ENCODE peak calls at places on chromosome 3, in nine cellular contexts. One of them, this sample, is unnamed.

GRCh38 chr3:15659254-15659975 is 57.9 kb downstream of the BTD start:
- DNase-seq in GOT3: no peak
- DNase-seq in activated CD4-positive, alpha-beta T cell treated with anti-CD3 and anti-CD28 coated beads, Interleukin-2, amount 50 U/mL, for 1 hour: no peak
- DNase-seq in NCI-H1105 treated with DMSO at 0.1 percent for 48 hours: peak
- DNase-seq in Right ventricle myocardium superior: no peak
- DNase-seq in IMR-90: no peak
- DNase-seq in amygdala: no peak
- DNase-seq in effector CD4-positive, alpha-beta T cell: no peak
- DNase-seq in H54: no peak
- DNase-seq in this sample: no peak

GRCh38 chr3:136898954-136899353 is 36.9 kb downstream of the NCK1 start:
- DNase-seq in Right ventricle myocardium superior: no peak
- DNase-seq in IMR-90: peak
- DNase-seq in H54: no peak
- DNase-seq in activated CD4-positive, alpha-beta T cell treated with anti-CD3 and anti-CD28 coated beads, Interleukin-2, amount 50 U/mL, for 1 hour: no peak
- DNase-seq in GOT3: no peak
- DNase-seq in NCI-H1105 treated with DMSO at 0.1 percent for 48 hours: no peak
- DNase-seq in effector CD4-positive, alpha-beta T cell: no peak
- DNase-seq in amygdala: no peak
- DNase-seq in this sample: no peak

GRCh38 chr3:8984512-8984911 is 21.2 kb upstream of the RAD18 start:
- DNase-seq in effector CD4-positive, alpha-beta T cell: no peak
- DNase-seq in NCI-H1105 treated with DMSO at 0.1 percent for 48 hours: no peak
- DNase-seq in amygdala: no peak
- DNase-seq in activated CD4-positive, alpha-beta T cell treated with anti-CD3 and anti-CD28 coated beads, Interleukin-2, amount 50 U/mL, for 1 hour: no peak
- DNase-seq in GOT3: no peak
- DNase-seq in H54: no peak
- DNase-seq in Right ventricle myocardium superior: no peak
- DNase-seq in IMR-90: no peak
- DNase-seq in this sample: no peak

GRCh38 chr3:33372218-33373081 is 67.8 kb downstream of the UBP1 start:
- DNase-seq in activated CD4-positive, alpha-beta T cell treated with anti-CD3 and anti-CD28 coated beads, Interleukin-2, amount 50 U/mL, for 1 hour: peak
- DNase-seq in NCI-H1105 treated with DMSO at 0.1 percent for 48 hours: peak
- DNase-seq in IMR-90: peak
- DNase-seq in Right ventricle myocardium superior: no peak
- DNase-seq in GOT3: no peak
- DNase-seq in amygdala: no peak
- DNase-seq in effector CD4-positive, alpha-beta T cell: peak
- DNase-seq in H54: peak
- DNase-seq in this sample: peak

GRCh38 chr3:3125977-3126376 is 763 bp upstream of the TRNT1 start:
- DNase-seq in effector CD4-positive, alpha-beta T cell: no peak
- DNase-seq in IMR-90: no peak
- DNase-seq in NCI-H1105 treated with DMSO at 0.1 percent for 48 hours: no peak
- DNase-seq in amygdala: no peak
- DNase-seq in GOT3: no peak
- DNase-seq in H54: no peak
- DNase-seq in Right ventricle myocardium superior: no peak
- DNase-seq in activated CD4-positive, alpha-beta T cell treated with anti-CD3 and anti-CD28 coated beads, Interleukin-2, amount 50 U/mL, for 1 hour: no peak
- DNase-seq in this sample: no peak

GRCh38 chr3:148971819-148972218 is 19.5 kb upstream of the GYG1 start:
- DNase-seq in GOT3: no peak
- DNase-seq in Right ventricle myocardium superior: no peak
- DNase-seq in IMR-90: peak
- DNase-seq in H54: no peak
- DNase-seq in NCI-H1105 treated with DMSO at 0.1 percent for 48 hours: no peak
- DNase-seq in activated CD4-positive, alpha-beta T cell treated with anti-CD3 and anti-CD28 coated beads, Interleukin-2, amount 50 U/mL, for 1 hour: no peak
- DNase-seq in effector CD4-positive, alpha-beta T cell: no peak
- DNase-seq in amygdala: no peak
- DNase-seq in this sample: peak

GRCh38 chr3:179504371-179504770 is 53.1 kb upstream of the GNB4 start:
- DNase-seq in effector CD4-positive, alpha-beta T cell: no peak
- DNase-seq in Right ventricle myocardium superior: no peak
- DNase-seq in H54: no peak
- DNase-seq in amygdala: no peak
- DNase-seq in NCI-H1105 treated with DMSO at 0.1 percent for 48 hours: no peak
- DNase-seq in IMR-90: no peak
- DNase-seq in activated CD4-positive, alpha-beta T cell treated with anti-CD3 and anti-CD28 coated beads, Interleukin-2, amount 50 U/mL, for 1 hour: no peak
- DNase-seq in GOT3: no peak
- DNase-seq in this sample: no peak

GRCh38 chr3:71315431-71315830 is 268.1 kb downstream of the FOXP1 start:
- DNase-seq in Right ventricle myocardium superior: no peak
- DNase-seq in effector CD4-positive, alpha-beta T cell: no peak
- DNase-seq in activated CD4-positive, alpha-beta T cell treated with anti-CD3 and anti-CD28 coated beads, Interleukin-2, amount 50 U/mL, for 1 hour: no peak
- DNase-seq in NCI-H1105 treated with DMSO at 0.1 percent for 48 hours: no peak
- DNase-seq in IMR-90: no peak
- DNase-seq in GOT3: no peak
- DNase-seq in H54: no peak
- DNase-seq in amygdala: no peak
- DNase-seq in this sample: no peak

GRCh38 chr3:171676600-171677175 is 133.6 kb downstream of the PLD1 start:
- DNase-seq in amygdala: no peak
- DNase-seq in GOT3: no peak
- DNase-seq in activated CD4-positive, alpha-beta T cell treated with anti-CD3 and anti-CD28 coated beads, Interleukin-2, amount 50 U/mL, for 1 hour: no peak
- DNase-seq in IMR-90: no peak
- DNase-seq in effector CD4-positive, alpha-beta T cell: no peak
- DNase-seq in NCI-H1105 treated with DMSO at 0.1 percent for 48 hours: no peak
- DNase-seq in H54: no peak
- DNase-seq in Right ventricle myocardium superior: peak
- DNase-seq in this sample: no peak

GRCh38 chr3:7917443-7918151 is 584.0 kb upstream of the LMCD1 start:
- DNase-seq in amygdala: no peak
- DNase-seq in IMR-90: no peak
- DNase-seq in effector CD4-positive, alpha-beta T cell: no peak
- DNase-seq in H54: no peak
- DNase-seq in GOT3: no peak
- DNase-seq in NCI-H1105 treated with DMSO at 0.1 percent for 48 hours: no peak
- DNase-seq in Right ventricle myocardium superior: no peak
- DNase-seq in activated CD4-positive, alpha-beta T cell treated with anti-CD3 and anti-CD28 coated beads, Interleukin-2, amount 50 U/mL, for 1 hour: no peak
- DNase-seq in this sample: no peak

GRCh38 chr3:7205535-7206331 is 344.8 kb downstream of the GRM7 start:
- DNase-seq in Right ventricle myocardium superior: no peak
- DNase-seq in effector CD4-positive, alpha-beta T cell: no peak
- DNase-seq in amygdala: no peak
- DNase-seq in NCI-H1105 treated with DMSO at 0.1 percent for 48 hours: no peak
- DNase-seq in GOT3: no peak
- DNase-seq in activated CD4-positive, alpha-beta T cell treated with anti-CD3 and anti-CD28 coated beads, Interleukin-2, amount 50 U/mL, for 1 hour: no peak
- DNase-seq in H54: no peak
- DNase-seq in IMR-90: no peak
- DNase-seq in this sample: no peak

GRCh38 chr3:141412936-141413354 is 44.6 kb downstream of the ZBTB38 start:
- DNase-seq in IMR-90: peak
- DNase-seq in effector CD4-positive, alpha-beta T cell: no peak
- DNase-seq in Right ventricle myocardium superior: peak
- DNase-seq in NCI-H1105 treated with DMSO at 0.1 percent for 48 hours: no peak
- DNase-seq in GOT3: peak
- DNase-seq in H54: no peak
- DNase-seq in activated CD4-positive, alpha-beta T cell treated with anti-CD3 and anti-CD28 coated beads, Interleukin-2, amount 50 U/mL, for 1 hour: no peak
- DNase-seq in amygdala: peak
- DNase-seq in this sample: peak

GRCh38 chr3:109195812-109196211 is 59.3 kb downstream of the C3orf85 start:
- DNase-seq in IMR-90: no peak
- DNase-seq in H54: peak
- DNase-seq in activated CD4-positive, alpha-beta T cell treated with anti-CD3 and anti-CD28 coated beads, Interleukin-2, amount 50 U/mL, for 1 hour: no peak
- DNase-seq in NCI-H1105 treated with DMSO at 0.1 percent for 48 hours: no peak
- DNase-seq in effector CD4-positive, alpha-beta T cell: no peak
- DNase-seq in GOT3: no peak
- DNase-seq in Right ventricle myocardium superior: no peak
- DNase-seq in amygdala: no peak
- DNase-seq in this sample: peak

GRCh38 chr3:141895731-141896130 is 19.3 kb downstream of the ATP1B3 start:
- DNase-seq in H54: no peak
- DNase-seq in IMR-90: no peak
- DNase-seq in amygdala: no peak
- DNase-seq in activated CD4-positive, alpha-beta T cell treated with anti-CD3 and anti-CD28 coated beads, Interleukin-2, amount 50 U/mL, for 1 hour: no peak
- DNase-seq in effector CD4-positive, alpha-beta T cell: no peak
- DNase-seq in GOT3: no peak
- DNase-seq in Right ventricle myocardium superior: no peak
- DNase-seq in NCI-H1105 treated with DMSO at 0.1 percent for 48 hours: no peak
- DNase-seq in this sample: no peak

GRCh38 chr3:38004415-38005075 is 14.0 kb downstream of the VILL start:
- DNase-seq in IMR-90: peak
- DNase-seq in activated CD4-positive, alpha-beta T cell treated with anti-CD3 and anti-CD28 coated beads, Interleukin-2, amount 50 U/mL, for 1 hour: peak
- DNase-seq in GOT3: peak
- DNase-seq in H54: peak
- DNase-seq in Right ventricle myocardium superior: peak
- DNase-seq in amygdala: peak
- DNase-seq in effector CD4-positive, alpha-beta T cell: peak
- DNase-seq in NCI-H1105 treated with DMSO at 0.1 percent for 48 hours: peak
- DNase-seq in this sample: peak

GRCh38 chr3:24119321-24119751 is 174.2 kb downstream of the NR1D2 start:
- DNase-seq in H54: no peak
- DNase-seq in Right ventricle myocardium superior: no peak
- DNase-seq in NCI-H1105 treated with DMSO at 0.1 percent for 48 hours: no peak
- DNase-seq in amygdala: no peak
- DNase-seq in IMR-90: peak
- DNase-seq in effector CD4-positive, alpha-beta T cell: no peak
- DNase-seq in activated CD4-positive, alpha-beta T cell treated with anti-CD3 and anti-CD28 coated beads, Interleukin-2, amount 50 U/mL, for 1 hour: no peak
- DNase-seq in GOT3: no peak
- DNase-seq in this sample: peak

GRCh38 chr3:185420762-185421161 is 57.8 kb downstream of the MAP3K13 start:
- DNase-seq in H54: no peak
- DNase-seq in Right ventricle myocardium superior: no peak
- DNase-seq in activated CD4-positive, alpha-beta T cell treated with anti-CD3 and anti-CD28 coated beads, Interleukin-2, amount 50 U/mL, for 1 hour: no peak
- DNase-seq in IMR-90: no peak
- DNase-seq in effector CD4-positive, alpha-beta T cell: no peak
- DNase-seq in GOT3: no peak
- DNase-seq in NCI-H1105 treated with DMSO at 0.1 percent for 48 hours: peak
- DNase-seq in amygdala: no peak
- DNase-seq in this sample: peak

GRCh38 chr3:116777181-116777840 is 67.7 kb downstream of the TUSC7 start:
- DNase-seq in H54: no peak
- DNase-seq in Right ventricle myocardium superior: no peak
- DNase-seq in activated CD4-positive, alpha-beta T cell treated with anti-CD3 and anti-CD28 coated beads, Interleukin-2, amount 50 U/mL, for 1 hour: no peak
- DNase-seq in effector CD4-positive, alpha-beta T cell: no peak
- DNase-seq in NCI-H1105 treated with DMSO at 0.1 percent for 48 hours: no peak
- DNase-seq in IMR-90: peak
- DNase-seq in amygdala: no peak
- DNase-seq in GOT3: no peak
- DNase-seq in this sample: no peak

GRCh38 chr3:32584660-32585059 is 14.0 kb upstream of the DYNC1LI1 start:
- DNase-seq in Right ventricle myocardium superior: no peak
- DNase-seq in H54: no peak
- DNase-seq in IMR-90: no peak
- DNase-seq in amygdala: no peak
- DNase-seq in GOT3: no peak
- DNase-seq in effector CD4-positive, alpha-beta T cell: no peak
- DNase-seq in NCI-H1105 treated with DMSO at 0.1 percent for 48 hours: no peak
- DNase-seq in activated CD4-positive, alpha-beta T cell treated with anti-CD3 and anti-CD28 coated beads, Interleukin-2, amount 50 U/mL, for 1 hour: no peak
- DNase-seq in this sample: no peak

GRCh38 chr3:57512174-57512573 is 32.0 kb downstream of the DNAH12 start:
- DNase-seq in NCI-H1105 treated with DMSO at 0.1 percent for 48 hours: no peak
- DNase-seq in IMR-90: peak
- DNase-seq in GOT3: no peak
- DNase-seq in Right ventricle myocardium superior: no peak
- DNase-seq in H54: no peak
- DNase-seq in effector CD4-positive, alpha-beta T cell: no peak
- DNase-seq in activated CD4-positive, alpha-beta T cell treated with anti-CD3 and anti-CD28 coated beads, Interleukin-2, amount 50 U/mL, for 1 hour: no peak
- DNase-seq in amygdala: no peak
- DNase-seq in this sample: peak

GRCh38 chr3:142226474-142226873 is 1.1 kb upstream of the GK5 start:
- DNase-seq in NCI-H1105 treated with DMSO at 0.1 percent for 48 hours: no peak
- DNase-seq in IMR-90: no peak
- DNase-seq in H54: no peak
- DNase-seq in Right ventricle myocardium superior: no peak
- DNase-seq in activated CD4-positive, alpha-beta T cell treated with anti-CD3 and anti-CD28 coated beads, Interleukin-2, amount 50 U/mL, for 1 hour: no peak
- DNase-seq in amygdala: no peak
- DNase-seq in effector CD4-positive, alpha-beta T cell: no peak
- DNase-seq in GOT3: no peak
- DNase-seq in this sample: peak

GRCh38 chr3:167228135-167228534 is 152.0 kb downstream of the ZBBX start:
- DNase-seq in NCI-H1105 treated with DMSO at 0.1 percent for 48 hours: no peak
- DNase-seq in amygdala: no peak
- DNase-seq in IMR-90: peak
- DNase-seq in effector CD4-positive, alpha-beta T cell: no peak
- DNase-seq in H54: peak
- DNase-seq in activated CD4-positive, alpha-beta T cell treated with anti-CD3 and anti-CD28 coated beads, Interleukin-2, amount 50 U/mL, for 1 hour: no peak
- DNase-seq in Right ventricle myocardium superior: no peak
- DNase-seq in GOT3: peak
- DNase-seq in this sample: peak

GRCh38 chr3:50138266-50139230 is 16.6 kb upstream of the SEMA3F start:
- DNase-seq in NCI-H1105 treated with DMSO at 0.1 percent for 48 hours: no peak
- DNase-seq in H54: no peak
- DNase-seq in effector CD4-positive, alpha-beta T cell: no peak
- DNase-seq in GOT3: no peak
- DNase-seq in amygdala: no peak
- DNase-seq in Right ventricle myocardium superior: no peak
- DNase-seq in IMR-90: no peak
- DNase-seq in activated CD4-positive, alpha-beta T cell treated with anti-CD3 and anti-CD28 coated beads, Interleukin-2, amount 50 U/mL, for 1 hour: no peak
- DNase-seq in this sample: no peak

GRCh38 chr3:149375164-149375823 is 2.2 kb downstream of the TM4SF1 start:
- DNase-seq in IMR-90: peak
- DNase-seq in NCI-H1105 treated with DMSO at 0.1 percent for 48 hours: no peak
- DNase-seq in effector CD4-positive, alpha-beta T cell: no peak
- DNase-seq in activated CD4-positive, alpha-beta T cell treated with anti-CD3 and anti-CD28 coated beads, Interleukin-2, amount 50 U/mL, for 1 hour: no peak
- DNase-seq in Right ventricle myocardium superior: no peak
- DNase-seq in GOT3: no peak
- DNase-seq in H54: no peak
- DNase-seq in amygdala: no peak
- DNase-seq in this sample: peak

GRCh38 chr3:40268708-40269524 is 40.6 kb upstream of the EIF1B start:
- DNase-seq in IMR-90: no peak
- DNase-seq in Right ventricle myocardium superior: no peak
- DNase-seq in GOT3: no peak
- DNase-seq in effector CD4-positive, alpha-beta T cell: no peak
- DNase-seq in activated CD4-positive, alpha-beta T cell treated with anti-CD3 and anti-CD28 coated beads, Interleukin-2, amount 50 U/mL, for 1 hour: no peak
- DNase-seq in NCI-H1105 treated with DMSO at 0.1 percent for 48 hours: no peak
- DNase-seq in H54: no peak
- DNase-seq in amygdala: no peak
- DNase-seq in this sample: no peak

GRCh38 chr3:99532246-99532645 is 106.1 kb upstream of the COL8A1 start:
- DNase-seq in Right ventricle myocardium superior: no peak
- DNase-seq in amygdala: no peak
- DNase-seq in H54: peak
- DNase-seq in activated CD4-positive, alpha-beta T cell treated with anti-CD3 and anti-CD28 coated beads, Interleukin-2, amount 50 U/mL, for 1 hour: no peak
- DNase-seq in effector CD4-positive, alpha-beta T cell: no peak
- DNase-seq in NCI-H1105 treated with DMSO at 0.1 percent for 48 hours: peak
- DNase-seq in IMR-90: peak
- DNase-seq in GOT3: peak
- DNase-seq in this sample: peak

GRCh38 chr3:99921377-99921695 is 103.7 kb downstream of the CMSS1 start:
- DNase-seq in H54: no peak
- DNase-seq in IMR-90: no peak
- DNase-seq in activated CD4-positive, alpha-beta T cell treated with anti-CD3 and anti-CD28 coated beads, Interleukin-2, amount 50 U/mL, for 1 hour: no peak
- DNase-seq in GOT3: no peak
- DNase-seq in amygdala: no peak
- DNase-seq in NCI-H1105 treated with DMSO at 0.1 percent for 48 hours: no peak
- DNase-seq in effector CD4-positive, alpha-beta T cell: no peak
- DNase-seq in Right ventricle myocardium superior: no peak
- DNase-seq in this sample: no peak

GRCh38 chr3:110562621-110563020 is 509.0 kb upstream of the NECTIN3 start:
- DNase-seq in Right ventricle myocardium superior: no peak
- DNase-seq in activated CD4-positive, alpha-beta T cell treated with anti-CD3 and anti-CD28 coated beads, Interleukin-2, amount 50 U/mL, for 1 hour: no peak
- DNase-seq in H54: no peak
- DNase-seq in IMR-90: no peak
- DNase-seq in effector CD4-positive, alpha-beta T cell: no peak
- DNase-seq in amygdala: no peak
- DNase-seq in GOT3: no peak
- DNase-seq in NCI-H1105 treated with DMSO at 0.1 percent for 48 hours: no peak
- DNase-seq in this sample: no peak

GRCh38 chr3:177441813-177442646 is 244.7 kb upstream of the TBL1XR1 start:
- DNase-seq in Right ventricle myocardium superior: no peak
- DNase-seq in GOT3: no peak
- DNase-seq in NCI-H1105 treated with DMSO at 0.1 percent for 48 hours: no peak
- DNase-seq in H54: no peak
- DNase-seq in effector CD4-positive, alpha-beta T cell: no peak
- DNase-seq in IMR-90: no peak
- DNase-seq in amygdala: no peak
- DNase-seq in activated CD4-positive, alpha-beta T cell treated with anti-CD3 and anti-CD28 coated beads, Interleukin-2, amount 50 U/mL, for 1 hour: no peak
- DNase-seq in this sample: no peak

GRCh38 chr3:13619661-13620230 is 70.8 kb downstream of the FBLN2 start:
- DNase-seq in H54: no peak
- DNase-seq in Right ventricle myocardium superior: no peak
- DNase-seq in amygdala: no peak
- DNase-seq in IMR-90: no peak
- DNase-seq in effector CD4-positive, alpha-beta T cell: no peak
- DNase-seq in NCI-H1105 treated with DMSO at 0.1 percent for 48 hours: no peak
- DNase-seq in activated CD4-positive, alpha-beta T cell treated with anti-CD3 and anti-CD28 coated beads, Interleukin-2, amount 50 U/mL, for 1 hour: no peak
- DNase-seq in GOT3: no peak
- DNase-seq in this sample: no peak

GRCh38 chr3:98722389-98722788 is 40.8 kb upstream of the ST3GAL6 start:
- DNase-seq in GOT3: no peak
- DNase-seq in activated CD4-positive, alpha-beta T cell treated with anti-CD3 and anti-CD28 coated beads, Interleukin-2, amount 50 U/mL, for 1 hour: no peak
- DNase-seq in IMR-90: no peak
- DNase-seq in amygdala: no peak
- DNase-seq in Right ventricle myocardium superior: no peak
- DNase-seq in effector CD4-positive, alpha-beta T cell: no peak
- DNase-seq in NCI-H1105 treated with DMSO at 0.1 percent for 48 hours: no peak
- DNase-seq in H54: no peak
- DNase-seq in this sample: no peak

This sample was measured in fibroblast of pulmonary artery.